ENCODE peak calls at places on chromosomes 2 and 18, in nine cellular contexts. One of them, this sample, is unnamed.

GRCh38 chr2:23660227-23660626 is 266.7 kb downstream of the ATAD2B start:
- DNase-seq in mesendoderm: no peak
- DNase-seq in heart left ventricle: no peak
- DNase-seq in astrocyte of the spinal cord: no peak
- DNase-seq in naive thymus-derived CD4-positive, alpha-beta T cell: no peak
- DNase-seq in GM12865: no peak
- DNase-seq in kidney: no peak
- DNase-seq in fibroblast of pulmonary artery: no peak
- DNase-seq in AG04450: no peak
- DNase-seq in this sample: no peak

GRCh38 chr2:69210386-69210785 is 176.6 kb downstream of the GFPT1 start:
- DNase-seq in heart left ventricle: no peak
- DNase-seq in kidney: no peak
- DNase-seq in GM12865: no peak
- DNase-seq in AG04450: no peak
- DNase-seq in naive thymus-derived CD4-positive, alpha-beta T cell: no peak
- DNase-seq in fibroblast of pulmonary artery: no peak
- DNase-seq in mesendoderm: no peak
- DNase-seq in astrocyte of the spinal cord: no peak
- DNase-seq in this sample: peak; percentile 47

GRCh38 chr2:210195066-210195852 is 24.1 kb upstream of the KANSL1L start:
- DNase-seq in kidney: no peak
- DNase-seq in astrocyte of the spinal cord: peak; percentile 64
- DNase-seq in naive thymus-derived CD4-positive, alpha-beta T cell: peak; percentile 34
- DNase-seq in heart left ventricle: no peak
- DNase-seq in mesendoderm: peak; percentile 34
- DNase-seq in GM12865: peak; percentile 53
- DNase-seq in fibroblast of pulmonary artery: peak; percentile 76
- DNase-seq in AG04450: no peak
- DNase-seq in this sample: peak; percentile 67

GRCh38 chr2:32711219-32711618 is 83.4 kb downstream of the TTC27 start:
- DNase-seq in fibroblast of pulmonary artery: peak; percentile 92
- DNase-seq in naive thymus-derived CD4-positive, alpha-beta T cell: no peak
- DNase-seq in mesendoderm: no peak
- DNase-seq in heart left ventricle: no peak
- DNase-seq in AG04450: peak; percentile 53
- DNase-seq in GM12865: no peak
- DNase-seq in kidney: no peak
- DNase-seq in astrocyte of the spinal cord: peak; percentile 82
- DNase-seq in this sample: peak; percentile 94

GRCh38 chr2:240568678-240569522 is 616 bp downstream of the RNPEPL1 start:
- DNase-seq in astrocyte of the spinal cord: peak; percentile 48
- DNase-seq in GM12865: peak; percentile 88
- DNase-seq in naive thymus-derived CD4-positive, alpha-beta T cell: peak; percentile 67
- DNase-seq in fibroblast of pulmonary artery: peak; percentile 63
- DNase-seq in heart left ventricle: peak; percentile 73
- DNase-seq in AG04450: no peak
- DNase-seq in mesendoderm: no peak
- DNase-seq in kidney: peak; percentile 88
- DNase-seq in this sample: peak; percentile 58

GRCh38 chr2:239208470-239209180 is 192.2 kb downstream of the HDAC4 start:
- DNase-seq in GM12865: no peak
- DNase-seq in kidney: no peak
- DNase-seq in mesendoderm: no peak
- DNase-seq in naive thymus-derived CD4-positive, alpha-beta T cell: no peak
- DNase-seq in AG04450: no peak
- DNase-seq in heart left ventricle: no peak
- DNase-seq in fibroblast of pulmonary artery: no peak
- DNase-seq in astrocyte of the spinal cord: no peak
- DNase-seq in this sample: no peak

GRCh38 chr2:1887915-1888314 is 143.6 kb upstream of the PXDN start:
- DNase-seq in GM12865: no peak
- DNase-seq in mesendoderm: peak; percentile 67
- DNase-seq in AG04450: no peak
- DNase-seq in fibroblast of pulmonary artery: peak; percentile 21
- DNase-seq in naive thymus-derived CD4-positive, alpha-beta T cell: no peak
- DNase-seq in kidney: no peak
- DNase-seq in heart left ventricle: no peak
- DNase-seq in astrocyte of the spinal cord: no peak
- DNase-seq in this sample: no peak

GRCh38 chr2:929965-930364 is 20.7 kb upstream of the SNTG2 start:
- DNase-seq in AG04450: no peak
- DNase-seq in mesendoderm: no peak
- DNase-seq in kidney: no peak
- DNase-seq in fibroblast of pulmonary artery: no peak
- DNase-seq in heart left ventricle: no peak
- DNase-seq in GM12865: no peak
- DNase-seq in astrocyte of the spinal cord: no peak
- DNase-seq in naive thymus-derived CD4-positive, alpha-beta T cell: no peak
- DNase-seq in this sample: no peak

GRCh38 chr2:233084488-233084887 is 24.3 kb downstream of the INPP5D start:
- DNase-seq in fibroblast of pulmonary artery: peak; percentile 44
- DNase-seq in mesendoderm: no peak
- DNase-seq in naive thymus-derived CD4-positive, alpha-beta T cell: peak; percentile 55
- DNase-seq in AG04450: no peak
- DNase-seq in astrocyte of the spinal cord: no peak
- DNase-seq in kidney: peak; percentile 80
- DNase-seq in GM12865: peak; percentile 91
- DNase-seq in heart left ventricle: peak; percentile 70
- DNase-seq in this sample: no peak

DNA sequence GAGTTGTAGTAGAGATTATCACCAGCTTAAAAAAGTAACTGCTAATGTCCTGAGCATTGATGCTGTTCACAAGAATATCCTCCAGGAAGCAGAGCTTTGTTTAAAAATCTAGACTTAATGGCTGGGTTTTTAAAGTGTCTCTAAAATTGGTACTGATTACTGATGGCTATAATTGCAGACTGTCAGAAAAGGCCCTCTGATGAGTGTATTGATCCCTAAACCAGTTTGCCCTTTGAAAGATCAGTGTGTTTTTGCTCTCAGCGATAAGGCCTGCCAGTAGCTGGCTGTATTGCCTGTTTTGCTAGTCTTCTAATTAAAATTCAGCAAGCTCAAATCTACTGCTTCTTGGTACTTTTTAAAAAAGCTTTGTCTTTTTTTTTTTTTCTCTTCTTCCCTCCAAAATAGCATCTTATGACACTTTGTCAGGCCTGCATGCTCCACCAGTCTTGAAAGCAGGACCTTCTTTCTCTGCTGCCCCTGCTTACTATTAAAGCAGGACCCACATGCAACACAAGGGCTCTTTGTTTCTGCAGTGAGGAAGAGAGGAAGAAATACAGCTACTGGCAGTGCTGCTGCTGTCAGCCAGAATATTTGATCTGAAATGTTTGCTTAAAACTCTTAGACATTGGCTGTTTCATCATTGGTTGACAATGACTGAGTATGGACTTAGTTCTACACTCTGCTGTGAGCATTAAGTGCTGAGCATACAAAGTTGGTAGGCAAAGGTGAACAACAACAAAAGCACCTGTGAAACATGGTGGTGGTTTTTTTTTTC is 1.8 kb downstream of the SEC11C start:
- DNase-seq in AG04450: no peak
- DNase-seq in heart left ventricle: no peak
- DNase-seq in naive thymus-derived CD4-positive, alpha-beta T cell: no peak
- DNase-seq in GM12865: peak; percentile 54
- DNase-seq in fibroblast of pulmonary artery: no peak
- DNase-seq in astrocyte of the spinal cord: no peak
- DNase-seq in mesendoderm: no peak
- DNase-seq in kidney: no peak
- DNase-seq in this sample: no peak
- H3K4me3 ChIP-seq in AG04450: no peak overlapping the region
- H3K4me3 ChIP-seq in heart left ventricle: no peak overlapping the region
- H3K4me3 ChIP-seq in naive thymus-derived CD4-positive, alpha-beta T cell: no peak overlapping the region
- H3K4me3 ChIP-seq in GM12865: peak overlapping the region; percentile 77
- H3K4me3 ChIP-seq in fibroblast of pulmonary artery: no peak overlapping the region
- H3K4me3 ChIP-seq in astrocyte of the spinal cord: no peak overlapping the region
- H3K4me3 ChIP-seq in mesendoderm: no peak overlapping the region
- H3K4me3 ChIP-seq in kidney: no peak overlapping the region
- H3K4me3 ChIP-seq in this sample: no peak overlapping the region

GRCh38 chr18:12750076-12750707 is 47.4 kb downstream of the PSMG2 start:
- DNase-seq in kidney: no peak
- DNase-seq in fibroblast of pulmonary artery: peak; percentile 5
- DNase-seq in astrocyte of the spinal cord: no peak
- DNase-seq in mesendoderm: peak; percentile 16
- DNase-seq in AG04450: no peak
- DNase-seq in GM12865: peak; percentile 47
- DNase-seq in naive thymus-derived CD4-positive, alpha-beta T cell: peak; percentile 31
- DNase-seq in heart left ventricle: no peak
- DNase-seq in this sample: peak; percentile 29
- H3K4me3 ChIP-seq in kidney: no peak overlapping the region
- H3K4me3 ChIP-seq in fibroblast of pulmonary artery: no peak overlapping the region
- H3K4me3 ChIP-seq in astrocyte of the spinal cord: no peak overlapping the region
- H3K4me3 ChIP-seq in mesendoderm: no peak overlapping the region
- H3K4me3 ChIP-seq in AG04450: no peak overlapping the region
- H3K4me3 ChIP-seq in GM12865: no peak overlapping the region
- H3K4me3 ChIP-seq in naive thymus-derived CD4-positive, alpha-beta T cell: no peak overlapping the region
- H3K4me3 ChIP-seq in heart left ventricle: no peak overlapping the region
- H3K4me3 ChIP-seq in this sample: no peak overlapping the region

GRCh38 chr18:12276736-12277554 is 22.8 kb downstream of the CIDEA start:
- DNase-seq in GM12865: no peak
- DNase-seq in AG04450: no peak
- DNase-seq in kidney: no peak
- DNase-seq in fibroblast of pulmonary artery: no peak
- DNase-seq in astrocyte of the spinal cord: no peak
- DNase-seq in mesendoderm: no peak
- DNase-seq in naive thymus-derived CD4-positive, alpha-beta T cell: no peak
- DNase-seq in heart left ventricle: no peak
- DNase-seq in this sample: no peak

GRCh38 chr18:12279781-12280531 is 25.8 kb downstream of the CIDEA start:
- DNase-seq in GM12865: no peak
- DNase-seq in AG04450: no peak
- DNase-seq in kidney: no peak
- DNase-seq in astrocyte of the spinal cord: no peak
- DNase-seq in naive thymus-derived CD4-positive, alpha-beta T cell: no peak
- DNase-seq in heart left ventricle: peak; percentile 76
- DNase-seq in mesendoderm: no peak
- DNase-seq in fibroblast of pulmonary artery: no peak
- DNase-seq in this sample: no peak

GRCh38 chr18:12278153-12278764 is 24.1 kb downstream of the CIDEA start:
- DNase-seq in fibroblast of pulmonary artery: peak; percentile 26
- DNase-seq in kidney: no peak
- DNase-seq in GM12865: peak; percentile 14
- DNase-seq in AG04450: no peak
- DNase-seq in heart left ventricle: peak; percentile 45
- DNase-seq in naive thymus-derived CD4-positive, alpha-beta T cell: no peak
- DNase-seq in mesendoderm: peak; percentile 70
- DNase-seq in astrocyte of the spinal cord: no peak
- DNase-seq in this sample: no peak

GRCh38 chr18:12281861-12282260 is 26.2 kb upstream of the TUBB6 start:
- DNase-seq in kidney: no peak
- DNase-seq in GM12865: no peak
- DNase-seq in naive thymus-derived CD4-positive, alpha-beta T cell: no peak
- DNase-seq in astrocyte of the spinal cord: no peak
- DNase-seq in fibroblast of pulmonary artery: no peak
- DNase-seq in AG04450: no peak
- DNase-seq in mesendoderm: peak; percentile 13
- DNase-seq in heart left ventricle: no peak
- DNase-seq in this sample: no peak

GRCh38 chr18:12278765-12279682 is 24.9 kb downstream of the CIDEA start:
- DNase-seq in fibroblast of pulmonary artery: peak; percentile 99
- DNase-seq in AG04450: peak; percentile 97
- DNase-seq in GM12865: no peak
- DNase-seq in mesendoderm: peak; percentile 98
- DNase-seq in heart left ventricle: peak; percentile 95
- DNase-seq in astrocyte of the spinal cord: peak; percentile 98
- DNase-seq in kidney: peak; percentile 93
- DNase-seq in naive thymus-derived CD4-positive, alpha-beta T cell: no peak
- DNase-seq in this sample: peak; percentile 94
- H3K4me3 ChIP-seq in fibroblast of pulmonary artery: peak overlapping the region; percentile 54
- H3K4me3 ChIP-seq in AG04450: peak overlapping the region; percentile 66
- H3K4me3 ChIP-seq in GM12865: no peak overlapping the region
- H3K4me3 ChIP-seq in mesendoderm: no peak overlapping the region
- H3K4me3 ChIP-seq in heart left ventricle: peak overlapping the region; percentile 31
- H3K4me3 ChIP-seq in astrocyte of the spinal cord: peak overlapping the region; percentile 25
- H3K4me3 ChIP-seq in kidney: peak overlapping the region; percentile 56
- H3K4me3 ChIP-seq in naive thymus-derived CD4-positive, alpha-beta T cell: no peak overlapping the region
- H3K4me3 ChIP-seq in this sample: peak overlapping the region; percentile 42

DNA sequence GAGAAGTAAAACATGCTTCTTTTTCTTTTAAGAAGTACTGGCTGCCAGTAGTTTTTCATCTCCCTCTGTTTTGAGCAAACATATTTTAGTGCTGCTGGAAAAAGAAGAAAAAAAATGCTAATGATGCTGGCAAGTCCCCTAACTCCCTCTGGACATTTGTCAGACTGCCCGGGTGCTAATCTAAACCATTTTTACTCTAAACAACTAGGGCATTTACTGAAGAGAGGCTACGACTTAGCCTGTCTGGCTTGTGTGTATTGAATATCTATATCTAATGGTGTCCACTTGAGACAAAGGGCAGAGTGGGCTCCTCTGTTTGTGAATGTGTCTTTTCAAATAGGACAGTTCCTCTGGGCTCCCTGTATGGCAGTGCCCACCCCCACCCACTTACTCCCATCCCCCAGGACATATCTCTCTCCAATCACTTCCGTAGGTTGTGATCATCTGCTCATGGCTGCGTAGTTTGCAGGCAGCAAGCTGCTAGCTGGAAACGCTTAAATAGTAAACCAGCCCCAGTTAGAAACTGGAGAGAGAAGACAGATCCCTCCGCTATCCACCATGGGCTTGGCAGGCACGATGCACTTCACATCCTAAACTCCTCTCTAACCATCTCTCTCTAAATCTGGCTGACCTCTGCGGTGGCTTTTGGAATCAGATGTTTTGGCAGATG is 58.4 kb downstream of the DOCK10 start:
- DNase-seq in naive thymus-derived CD4-positive, alpha-beta T cell: no peak
- DNase-seq in AG04450: no peak
- DNase-seq in heart left ventricle: no peak
- DNase-seq in astrocyte of the spinal cord: peak; percentile 39
- DNase-seq in GM12865: no peak
- DNase-seq in fibroblast of pulmonary artery: peak; percentile 46
- DNase-seq in mesendoderm: no peak
- DNase-seq in kidney: no peak
- DNase-seq in this sample: peak; percentile 68
- H3K4me3 ChIP-seq in naive thymus-derived CD4-positive, alpha-beta T cell: no peak overlapping the region
- H3K4me3 ChIP-seq in AG04450: peak overlapping the region; percentile 50
- H3K4me3 ChIP-seq in heart left ventricle: no peak overlapping the region
- H3K4me3 ChIP-seq in astrocyte of the spinal cord: peak overlapping the region; percentile 14
- H3K4me3 ChIP-seq in GM12865: no peak overlapping the region
- H3K4me3 ChIP-seq in fibroblast of pulmonary artery: peak overlapping the region; percentile 38
- H3K4me3 ChIP-seq in mesendoderm: no peak overlapping the region
- H3K4me3 ChIP-seq in kidney: peak overlapping the region; percentile 2
- H3K4me3 ChIP-seq in this sample: peak overlapping the region; percentile 28

This sample was measured in fibroblast of mammary gland.